ENCODE peak calls at places on chromosomes 11 and 22, in four cellular contexts. E is AG04450, B is cardiac muscle cell, T is GM23338. F is an unnamed sample.

GRCh38 chr22:19448076-19448607 is 631 bp upstream of the C22orf39 start:
- DNase-seq in E (no peak), B (peak; percentile 86), T (peak; percentile 60), F (peak; percentile 24)

GRCh38 chr11:10993186-10993585 is 135.3 kb upstream of the ZBED5 start:
- DNase-seq in E (no peak), B (no peak), T (no peak), F (no peak)

GRCh38 chr11:68038718-68039525 is at the start of gene TCIRG1:
- DNase-seq in T (peak; percentile 83), B (peak; percentile 87), E (no peak), F (peak; percentile 72)

GRCh38 chr11:11860103-11860979 is 18.6 kb downstream of the USP47 start:
- DNase-seq in E (no peak), T (no peak), B (peak; percentile 42), F (no peak)

GRCh38 chr11:125303186-125303585 is 138.6 kb downstream of the PKNOX2 start:
- DNase-seq in E (no peak), T (no peak), B (no peak), F (no peak)

GRCh38 chr11:35168606-35169200 is 29.7 kb downstream of the CD44 start:
- DNase-seq in T (no peak), E (no peak), B (no peak), F (no peak)

GRCh38 chr11:22193348-22194051 is 615 bp downstream of the ANO5 start:
- DNase-seq in E (no peak), T (peak; percentile 77), B (no peak), F (peak; percentile 38)

GRCh38 chr11:50412832-50413231 is 380.2 kb downstream of the OR4C45 start:
- DNase-seq in B (no peak), T (no peak), E (no peak), F (no peak)

GRCh38 chr11:109668973-109669634 is 247.1 kb downstream of the C11orf87 start:
- DNase-seq in B (peak; percentile 6), E (no peak), T (no peak), F (no peak)

GRCh38 chr11:114121744-114122504 is 62.4 kb downstream of the ZBTB16 start:
- DNase-seq in E (no peak), T (no peak), B (no peak), F (no peak)

GRCh38 chr11:70486731-70487130 is 88.4 kb downstream of the CTTN start:
- DNase-seq in E (no peak), B (no peak), T (no peak), F (no peak)

GRCh38 chr11:35146074-35146521 is 7.1 kb downstream of the CD44 start:
- DNase-seq in B (no peak), T (no peak), E (no peak), F (no peak)

GRCh38 chr11:34208266-34209135 is 103.1 kb downstream of the NAT10 start:
- DNase-seq in T (no peak), E (no peak), B (peak; percentile 69), F (no peak)

GRCh38 chr11:12083380-12083779 is 27.0 kb upstream of the MICAL2 start:
- DNase-seq in T (peak; percentile 44), E (no peak), B (no peak), F (no peak)

GRCh38 chr22:29040385-29041275 is 21.0 kb downstream of the C22orf31 start:
- DNase-seq in E (peak; percentile 88), B (peak; percentile 95), T (peak; percentile 88), F (peak; percentile 67)

GRCh38 chr22:43135565-43135964 is 7.6 kb downstream of the MCAT start:
- DNase-seq in B (no peak), T (no peak), E (no peak), F (no peak)

GRCh38 chr11:41660585-41660984 is 201.1 kb upstream of the LRRC4C start:
- DNase-seq in B (no peak), E (no peak), T (peak; percentile 77), F (peak; percentile 23)

GRCh38 chr11:107951105-107951504 is 22.9 kb downstream of the RAB39A start:
- DNase-seq in B (no peak), E (no peak), T (no peak), F (no peak)

GRCh38 chr11:100980156-100980555 is 149.5 kb downstream of the PGR start:
- DNase-seq in T (peak; percentile 60), B (peak; percentile 41), E (no peak), F (no peak)

GRCh38 chr11:107676341-107676740 is 35.5 kb downstream of the SLN start:
- DNase-seq in B (no peak), E (no peak), T (no peak), F (no peak)

GRCh38 chr11:84780689-84781293 is 846.4 kb downstream of the DLG2 start:
- DNase-seq in T (peak; percentile 63), E (no peak), B (peak; percentile 6), F (no peak)

GRCh38 chr22:43128928-43129424 is 14.2 kb downstream of the MCAT start:
- DNase-seq in E (no peak), B (no peak), T (peak; percentile 39), F (no peak)

GRCh38 chr11:927871-928270 is 2.2 kb downstream of the AP2A2 start:
- DNase-seq in E (no peak), B (no peak), T (no peak), F (no peak)

GRCh38 chr11:2374456-2375201 is 2.5 kb upstream of the CD81 start:
- DNase-seq in E (no peak), T (no peak), B (no peak), F (no peak)

GRCh38 chr11:2268911-2269600 is 1.3 kb downstream of the ASCL2 start:
- DNase-seq in B (peak; percentile 52), T (peak; percentile 76), E (no peak), F (no peak)

DNA sequence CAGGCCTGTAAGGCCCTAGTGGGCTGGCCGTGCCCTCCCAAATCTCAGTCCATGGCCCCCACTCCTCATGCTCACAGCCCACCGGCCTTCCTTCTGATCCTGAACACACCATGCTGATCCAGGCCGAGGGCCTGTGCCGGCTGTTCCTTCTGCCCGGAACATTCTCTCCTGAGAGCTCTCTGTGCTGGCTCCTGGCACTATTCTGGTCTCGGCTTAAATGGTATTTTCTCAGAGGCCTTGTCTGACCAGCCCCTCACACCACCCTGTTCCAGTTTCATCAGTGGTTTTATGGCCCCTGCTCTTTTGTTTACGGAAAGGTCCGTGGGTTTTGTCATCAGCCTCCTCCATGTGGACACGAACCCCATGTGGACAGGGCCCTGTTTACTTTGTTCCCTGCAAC is 22.0 kb downstream of the SPTBN2 start:
- DNase-seq in B (no peak), E (no peak), T (no peak), F (no peak)
- TF ChIP-seq CTCF in B (no peak), E (no peak), T (no peak), F (no peak)

DNA sequence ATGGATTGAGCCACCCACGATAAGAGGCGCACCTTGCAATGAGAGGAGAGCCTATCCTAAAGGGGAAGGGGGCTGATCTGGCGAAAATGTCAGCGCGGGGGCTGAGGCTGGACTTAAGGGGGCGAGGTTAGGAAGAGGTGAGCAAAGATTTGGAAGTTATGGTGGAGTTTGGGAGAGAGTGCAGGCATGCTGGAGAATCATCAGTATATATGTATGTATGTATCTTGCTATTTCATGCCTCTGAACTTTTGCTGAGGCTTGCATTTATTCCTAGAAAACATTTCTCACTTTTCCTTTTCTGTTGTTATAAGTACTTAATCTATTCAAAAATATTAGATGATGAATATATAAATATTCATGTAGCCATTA is 17.2 kb upstream of the THRSP start:
- DNase-seq in B (no peak), E (no peak), T (no peak), F (no peak)
- TF ChIP-seq CTCF in B (no peak), E (no peak), T (no peak), F (no peak)

GRCh38 chr22:44823806-44824205 is 71.4 kb downstream of the ARHGAP8 start:
- DNase-seq in B (no peak), T (no peak), E (no peak), F (no peak)
- TF ChIP-seq CTCF in B (no peak), T (no peak), E (no peak), F (no peak)

DNA sequence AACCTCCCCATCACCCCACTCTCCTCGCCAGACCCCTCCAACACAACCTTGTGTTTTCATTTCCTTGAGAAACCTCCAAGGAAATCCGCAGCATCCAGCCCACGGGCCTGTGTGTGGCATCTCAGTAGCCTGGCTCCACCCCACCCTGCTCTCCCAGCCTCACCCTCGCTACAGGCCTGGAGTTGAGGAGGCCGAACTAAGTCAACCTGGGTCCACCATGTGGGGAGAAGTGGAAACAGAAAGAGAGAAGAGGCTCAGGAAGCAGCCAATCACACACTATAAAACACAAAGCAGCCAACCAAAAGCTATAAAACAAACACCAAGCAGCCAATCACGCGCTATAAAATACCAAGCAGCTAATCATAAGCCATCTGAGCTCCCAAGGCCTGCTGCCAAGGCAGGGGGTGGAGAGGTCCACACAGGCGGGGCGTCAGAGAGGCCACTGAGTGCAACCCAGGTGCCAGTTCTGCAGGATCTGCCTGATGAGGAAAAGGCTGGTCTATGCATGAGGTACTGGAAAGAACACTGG is 72.0 kb downstream of the MICAL3 start:
- DNase-seq in E (no peak), B (no peak), T (no peak), F (no peak)
- TF ChIP-seq CTCF in E (no peak), B (no peak), T (no peak), F (no peak)

GRCh38 chr22:45754822-45755221 is 83.2 kb downstream of the ATXN10 start:
- DNase-seq in B (no peak), E (no peak), T (no peak), F (no peak)
- TF ChIP-seq CTCF in B (no peak), E (no peak), T (no peak), F (no peak)

GRCh38 chr11:103648670-103649400 is 387.6 kb upstream of the DDI1 start:
- DNase-seq in T (no peak), B (peak; percentile 73), E (no peak), F (no peak)
- TF ChIP-seq CTCF in T (no peak), B (no peak), E (no peak), F (no peak)

GRCh38 chr22:37887610-37888378 is 18.3 kb upstream of the MICALL1 start:
- DNase-seq in T (peak; percentile 55), E (peak; percentile 47), B (peak; percentile 97), F (peak; percentile 64)
- TF ChIP-seq CTCF in T (peak; percentile 58), E (peak; percentile 79), B (peak; percentile 78), F (no peak)

F was measured in endothelial cell.